ENCODE peak calls at places on chromosomes 6 and 20, in eight cellular contexts. C is fibroblast of pulmonary artery; K is psoas muscle; F is CD8-positive, alpha-beta T cell; M is osteoblast; A is foreskin fibroblast; P is tibial nerve; Q is kidney. G is an unnamed sample.

GRCh38 chr20:49276201-49276894 is 1.5 kb downstream of the ZNFX1 start:
- DNase-seq in C (peak), K (no peak), F (no peak), M (peak), A (peak), P (peak), Q (no peak), G (peak)

GRCh38 chr20:10622657-10623418 is 51.0 kb downstream of the JAG1 start:
- DNase-seq in C (peak), K (peak), F (no peak), M (peak), A (no peak), P (peak), Q (peak), G (peak)

GRCh38 chr6:16947461-16948159 is 154.2 kb upstream of the STMND1 start:
- DNase-seq in C (peak), K (no peak), F (no peak), M (peak), A (peak), P (peak), Q (no peak), G (peak)

GRCh38 chr6:55046869-55047422 is 127.4 kb upstream of the HCRTR2 start:
- DNase-seq in C (no peak), K (no peak), F (no peak), M (peak), A (no peak), P (no peak), Q (no peak), G (no peak)

GRCh38 chr6:56266011-56266410 is 18.6 kb upstream of the COL21A1 start:
- DNase-seq in C (no peak), K (no peak), F (no peak), M (no peak), A (no peak), P (no peak), Q (no peak), G (no peak)

GRCh38 chr6:164200071-164200470 is 785.6 kb downstream of the QKI start:
- DNase-seq in C (peak), K (no peak), F (no peak), M (no peak), A (no peak), P (no peak), Q (no peak), G (peak)

GRCh38 chr6:34104186-34104585 is 41.7 kb downstream of the GRM4 start:
- DNase-seq in C (no peak), K (no peak), F (no peak), M (no peak), A (no peak), P (no peak), Q (no peak), G (no peak)

GRCh38 chr6:125781307-125781868 is 9.4 kb upstream of the NCOA7 start:
- DNase-seq in C (peak), K (no peak), F (no peak), M (no peak), A (peak), P (no peak), Q (no peak), G (no peak)

GRCh38 chr6:11212625-11213024 is 19.8 kb downstream of the NEDD9 start:
- DNase-seq in C (peak), K (peak), F (no peak), M (peak), A (peak), P (peak), Q (no peak), G (no peak)

GRCh38 chr6:21263531-21264287 is 329.8 kb upstream of the SOX4 start:
- DNase-seq in C (no peak), K (no peak), F (no peak), M (peak), A (no peak), P (no peak), Q (no peak), G (no peak)

GRCh38 chr6:69881322-69882151 is 15.2 kb downstream of the COL19A1 start:
- DNase-seq in C (no peak), K (no peak), F (no peak), M (no peak), A (no peak), P (no peak), Q (no peak), G (no peak)

GRCh38 chr6:73790572-73790971 is 94.6 kb downstream of the CD109 start:
- DNase-seq in C (no peak), K (no peak), F (no peak), M (no peak), A (no peak), P (no peak), Q (no peak), G (no peak)

GRCh38 chr6:150712502-150713252 is 113.0 kb downstream of the PLEKHG1 start:
- DNase-seq in C (no peak), K (no peak), F (no peak), M (no peak), A (no peak), P (no peak), Q (no peak), G (no peak)

GRCh38 chr6:142863981-142864380 is 81.0 kb downstream of the HIVEP2 start:
- DNase-seq in C (no peak), K (no peak), F (no peak), M (no peak), A (no peak), P (no peak), Q (no peak), G (no peak)

GRCh38 chr20:39890697-39891096 is 798.3 kb downstream of the MAFB start:
- DNase-seq in C (no peak), K (no peak), F (no peak), M (no peak), A (no peak), P (no peak), Q (no peak), G (no peak)

GRCh38 chr20:58470336-58470978 is 44.7 kb downstream of the APCDD1L start:
- DNase-seq in C (no peak), K (no peak), F (no peak), M (no peak), A (no peak), P (no peak), Q (peak), G (no peak)

GRCh38 chr6:127297502-127298070 is 30.9 kb downstream of the RNF146 start:
- DNase-seq in C (no peak), K (no peak), F (no peak), M (no peak), A (no peak), P (no peak), Q (no peak), G (no peak)

GRCh38 chr6:66731310-66731709 is 1024.3 kb upstream of the EYS start:
- DNase-seq in C (no peak), K (no peak), F (no peak), M (no peak), A (no peak), P (no peak), Q (no peak), G (no peak)

GRCh38 chr20:57106030-57106682 is 160.3 kb downstream of the BMP7 start:
- DNase-seq in C (no peak), K (no peak), F (no peak), M (no peak), A (no peak), P (no peak), Q (no peak), G (no peak)

GRCh38 chr6:119676971-119677370 is 327.4 kb upstream of the MAN1A1 start:
- DNase-seq in C (no peak), K (no peak), F (no peak), M (no peak), A (no peak), P (no peak), Q (no peak), G (no peak)

GRCh38 chr6:155377061-155377460 is 62.8 kb upstream of the TFB1M start:
- DNase-seq in C (peak), K (no peak), F (no peak), M (peak), A (peak), P (no peak), Q (no peak), G (peak)

GRCh38 chr6:153108320-153108719 is 22.8 kb downstream of the RGS17 start:
- DNase-seq in C (peak), K (no peak), F (no peak), M (peak), A (no peak), P (no peak), Q (no peak), G (peak)

GRCh38 chr20:36315545-36316351 is 9.6 kb downstream of the DLGAP4 start:
- DNase-seq in C (no peak), K (no peak), F (no peak), M (peak), A (no peak), P (no peak), Q (no peak), G (no peak)

GRCh38 chr6:73648166-73648565 is 5.6 kb downstream of the SLC17A5 start:
- DNase-seq in C (no peak), K (no peak), F (no peak), M (peak), A (peak), P (no peak), Q (no peak), G (no peak)

GRCh38 chr20:9241721-9242427 is 173.0 kb downstream of the PLCB4 start:
- DNase-seq in C (no peak), K (no peak), F (no peak), M (no peak), A (peak), P (no peak), Q (no peak), G (peak)

GRCh38 chr6:121652726-121653623 is 217.5 kb downstream of the GJA1 start:
- DNase-seq in C (peak), K (no peak), F (no peak), M (peak), A (peak), P (peak), Q (no peak), G (no peak)

GRCh38 chr6:446418-447366 is 55.1 kb downstream of the IRF4 start:
- DNase-seq in C (no peak), K (no peak), F (no peak), M (no peak), A (no peak), P (no peak), Q (peak), G (no peak)

GRCh38 chr20:64077876-64078551 is 1.3 kb downstream of the RGS19 start:
- DNase-seq in C (no peak), K (no peak), F (no peak), M (no peak), A (no peak), P (no peak), Q (no peak), G (no peak)
- H3K4me3 ChIP-seq in C (peak), K (peak), F (peak), M (no peak), A (peak), P (peak), Q (peak), G (peak)

GRCh38 chr20:46523108-46523507 is 9.7 kb upstream of the ZNF334 start:
- DNase-seq in C (no peak), K (no peak), F (no peak), M (no peak), A (no peak), P (no peak), Q (no peak), G (no peak)

GRCh38 chr20:46523696-46524328 is 10.5 kb upstream of the ZNF334 start:
- DNase-seq in C (peak), K (no peak), F (no peak), M (no peak), A (no peak), P (no peak), Q (no peak), G (no peak)

GRCh38 chr20:46519678-46520077 is 6.3 kb upstream of the ZNF334 start:
- DNase-seq in C (no peak), K (no peak), F (no peak), M (no peak), A (no peak), P (no peak), Q (no peak), G (no peak)

GRCh38 chr20:46520540-46520939 is 7.2 kb upstream of the ZNF334 start:
- DNase-seq in C (no peak), K (no peak), F (no peak), M (no peak), A (no peak), P (no peak), Q (no peak), G (no peak)

GRCh38 chr20:46520976-46521579 is 7.7 kb upstream of the ZNF334 start:
- DNase-seq in C (peak), K (peak), F (no peak), M (no peak), A (peak), P (peak), Q (no peak), G (peak)
- TF ChIP-seq CTCF in C (peak), K (peak), F (peak), M (peak), A (peak), P (peak), Q (peak), G (peak)

GRCh38 chr20:18057994-18058349 is 256 bp upstream of the OVOL2 start:
- DNase-seq in C (no peak), K (no peak), F (no peak), M (no peak), A (no peak), P (no peak), Q (no peak), G (no peak)
- H3K4me3 ChIP-seq in C (no peak), K (peak), F (no peak), M (no peak), A (no peak), P (peak), Q (peak), G (no peak)

DNA sequence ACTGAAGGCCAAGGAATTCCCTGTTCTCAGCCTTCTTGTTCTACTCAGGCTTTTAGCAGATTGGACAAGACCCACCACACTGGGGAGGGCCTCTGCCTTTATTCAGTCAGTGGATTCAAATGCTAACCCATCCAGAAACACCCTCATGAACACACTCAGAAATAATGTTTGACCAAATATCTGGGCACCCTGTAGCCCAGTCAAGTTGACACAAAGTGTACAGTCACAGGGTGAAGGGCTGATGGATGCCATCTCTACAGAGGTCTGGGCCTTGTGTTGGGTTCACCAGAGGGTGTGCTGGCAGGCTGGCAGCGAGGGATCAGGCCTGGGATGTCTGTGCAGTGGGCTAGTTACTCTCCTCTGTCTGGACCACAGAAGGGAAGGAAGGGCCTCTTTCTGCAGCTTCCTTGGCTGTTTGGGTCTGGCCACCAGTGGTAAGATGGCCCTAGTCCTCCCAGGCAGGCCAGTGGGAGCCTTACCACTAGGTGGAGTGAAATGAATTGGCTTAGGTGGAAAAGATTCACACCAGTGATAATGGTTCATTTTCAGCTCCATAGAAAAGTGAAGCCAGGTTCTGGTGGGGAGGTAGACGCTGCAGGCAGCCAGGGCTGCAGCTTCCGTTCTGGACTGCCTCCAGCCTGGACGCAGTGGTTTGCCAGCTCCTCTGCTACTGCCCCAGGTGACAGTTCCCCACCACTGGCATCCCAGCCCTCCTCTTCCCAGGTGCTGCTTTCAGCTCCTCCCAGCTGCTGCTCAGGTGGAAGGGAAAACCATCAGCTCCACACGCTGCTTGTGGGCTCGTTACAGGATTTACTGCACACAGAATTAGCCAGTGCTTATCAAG is 9.2 kb downstream of the TUBB2A start:
- DNase-seq in C (no peak), K (no peak), F (no peak), M (peak), A (no peak), P (no peak), Q (no peak), G (no peak)
- TF ChIP-seq CTCF in C (no peak), K (no peak), F (no peak), M (no peak), A (no peak), P (no peak), Q (no peak), G (peak)

G was measured in astrocyte of the cerebellum.